ENCODE peak calls at places on chromosome 14, in four cellular contexts. One of them, this sample, is unnamed.

GRCh38 chr14:77203611-77204456 is 22.2 kb downstream of the TMEM63C start:
- DNase-seq in nephron progenitor cell: no peak
- DNase-seq in lower lobe of right lung: no peak
- DNase-seq in astrocyte: no peak
- DNase-seq in this sample: no peak

GRCh38 chr14:96040836-96041371 is 1.7 kb downstream of the C14orf132 start:
- DNase-seq in astrocyte: peak
- DNase-seq in lower lobe of right lung: no peak
- DNase-seq in nephron progenitor cell: no peak
- DNase-seq in this sample: no peak

GRCh38 chr14:79197516-79197915 is 1013.8 kb downstream of the DIO2 start:
- DNase-seq in nephron progenitor cell: no peak
- DNase-seq in lower lobe of right lung: no peak
- DNase-seq in astrocyte: peak
- DNase-seq in this sample: no peak

GRCh38 chr14:61615743-61616523 is 79.4 kb upstream of the HIF1A start:
- DNase-seq in lower lobe of right lung: no peak
- DNase-seq in nephron progenitor cell: no peak
- DNase-seq in astrocyte: peak
- DNase-seq in this sample: no peak

GRCh38 chr14:80536456-80536855 is 325.2 kb upstream of the DIO2 start:
- DNase-seq in lower lobe of right lung: no peak
- DNase-seq in astrocyte: no peak
- DNase-seq in nephron progenitor cell: no peak
- DNase-seq in this sample: no peak

GRCh38 chr14:64461221-64461620 is 4.1 kb upstream of the AKAP5 start:
- DNase-seq in nephron progenitor cell: no peak
- DNase-seq in astrocyte: no peak
- DNase-seq in lower lobe of right lung: no peak
- DNase-seq in this sample: no peak

GRCh38 chr14:77067632-77068514 is 30.2 kb upstream of the CIPC start:
- DNase-seq in lower lobe of right lung: peak
- DNase-seq in nephron progenitor cell: peak
- DNase-seq in astrocyte: peak
- DNase-seq in this sample: peak

GRCh38 chr14:37874429-37875109 is 279.1 kb downstream of the TTC6 start:
- DNase-seq in astrocyte: peak
- DNase-seq in lower lobe of right lung: peak
- DNase-seq in nephron progenitor cell: peak
- DNase-seq in this sample: peak

GRCh38 chr14:30185832-30186231 is 258.2 kb upstream of the PRKD1 start:
- DNase-seq in nephron progenitor cell: no peak
- DNase-seq in lower lobe of right lung: no peak
- DNase-seq in astrocyte: no peak
- DNase-seq in this sample: no peak

GRCh38 chr14:67636361-67636919 is 16.7 kb downstream of the ARG2 start:
- DNase-seq in astrocyte: no peak
- DNase-seq in lower lobe of right lung: no peak
- DNase-seq in nephron progenitor cell: no peak
- DNase-seq in this sample: no peak

GRCh38 chr14:24426912-24427536 is 2.4 kb downstream of the CBLN3 start:
- DNase-seq in astrocyte: no peak
- DNase-seq in nephron progenitor cell: no peak
- DNase-seq in lower lobe of right lung: no peak
- DNase-seq in this sample: no peak

GRCh38 chr14:101823511-101824120 is 62.1 kb downstream of the PPP2R5C start:
- DNase-seq in astrocyte: no peak
- DNase-seq in lower lobe of right lung: no peak
- DNase-seq in nephron progenitor cell: no peak
- DNase-seq in this sample: no peak

GRCh38 chr14:68935761-68936209 is 43.3 kb downstream of the ACTN1 start:
- DNase-seq in lower lobe of right lung: no peak
- DNase-seq in astrocyte: peak
- DNase-seq in nephron progenitor cell: no peak
- DNase-seq in this sample: no peak

GRCh38 chr14:58395565-58395814 is 240 bp upstream of the TOMM20L start:
- DNase-seq in nephron progenitor cell: no peak
- DNase-seq in astrocyte: no peak
- DNase-seq in lower lobe of right lung: no peak
- DNase-seq in this sample: no peak

GRCh38 chr14:95533391-95533821 is 1.4 kb upstream of the GLRX5 start:
- DNase-seq in nephron progenitor cell: no peak
- DNase-seq in astrocyte: peak
- DNase-seq in lower lobe of right lung: no peak
- DNase-seq in this sample: no peak

GRCh38 chr14:63387691-63388090 is 69.0 kb upstream of the GPHB5 start:
- DNase-seq in lower lobe of right lung: no peak
- DNase-seq in nephron progenitor cell: no peak
- DNase-seq in astrocyte: no peak
- DNase-seq in this sample: no peak

GRCh38 chr14:36507847-36508417 is 12.1 kb downstream of the NKX2-1 start:
- DNase-seq in lower lobe of right lung: no peak
- DNase-seq in nephron progenitor cell: no peak
- DNase-seq in astrocyte: no peak
- DNase-seq in this sample: no peak

GRCh38 chr14:36506732-36507614 is 13.1 kb downstream of the NKX2-1 start:
- DNase-seq in nephron progenitor cell: no peak
- DNase-seq in astrocyte: no peak
- DNase-seq in lower lobe of right lung: peak
- DNase-seq in this sample: no peak

GRCh38 chr14:36504805-36505192 is 15.2 kb downstream of the NKX2-1 start:
- DNase-seq in nephron progenitor cell: no peak
- DNase-seq in lower lobe of right lung: no peak
- DNase-seq in astrocyte: no peak
- DNase-seq in this sample: no peak

GRCh38 chr14:36505193-36505815 is 14.7 kb downstream of the NKX2-1 start:
- DNase-seq in astrocyte: no peak
- DNase-seq in lower lobe of right lung: peak
- DNase-seq in nephron progenitor cell: no peak
- DNase-seq in this sample: no peak

DNA sequence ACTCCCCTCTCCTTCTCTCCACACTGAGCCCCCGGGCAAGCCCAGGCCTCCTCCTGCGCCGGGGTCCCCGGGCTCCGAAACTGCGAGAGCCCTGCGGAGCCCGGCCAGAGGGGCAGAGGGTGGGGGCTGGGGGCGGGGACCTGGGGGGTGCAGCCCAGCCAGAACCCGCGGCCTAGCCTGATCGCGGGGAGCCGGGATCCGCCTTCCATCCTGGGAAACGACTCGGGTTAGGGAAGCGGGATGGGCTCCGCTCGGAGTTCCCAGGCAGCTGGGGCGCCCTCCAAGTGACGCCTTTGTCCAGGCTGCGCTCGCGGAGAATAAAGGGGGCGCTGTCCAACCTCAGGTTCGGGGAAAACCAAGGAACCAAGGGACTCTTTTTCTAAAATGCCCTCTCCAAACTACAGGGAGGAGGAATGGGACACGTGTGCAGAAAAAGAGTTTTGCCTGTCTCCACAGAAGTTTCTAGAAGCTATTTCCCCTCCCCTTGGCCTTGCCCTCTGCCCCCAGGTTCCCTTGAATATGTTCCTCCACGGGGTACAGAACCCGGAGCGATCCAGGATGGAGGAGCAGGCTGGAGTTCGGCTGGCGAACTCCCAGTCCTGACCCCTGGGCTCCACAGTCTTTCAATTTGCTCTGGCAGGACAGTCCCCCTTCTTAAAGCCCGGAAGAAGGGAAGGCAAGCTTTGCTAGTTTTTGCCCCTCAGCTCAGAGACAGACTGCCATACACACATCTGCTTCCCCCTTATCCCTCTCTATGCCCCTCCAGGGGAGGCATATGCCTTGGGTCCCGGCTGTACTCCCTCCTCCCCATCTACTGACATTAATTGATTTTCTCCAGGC is 13.9 kb downstream of the NKX2-1 start:
- DNase-seq in astrocyte: no peak
- DNase-seq in nephron progenitor cell: no peak
- DNase-seq in lower lobe of right lung: peak
- DNase-seq in this sample: peak
- TF ChIP-seq CTCF in astrocyte: no peak
- TF ChIP-seq CTCF in nephron progenitor cell: peak
- TF ChIP-seq CTCF in lower lobe of right lung: no peak
- TF ChIP-seq CTCF in this sample: no peak

DNA sequence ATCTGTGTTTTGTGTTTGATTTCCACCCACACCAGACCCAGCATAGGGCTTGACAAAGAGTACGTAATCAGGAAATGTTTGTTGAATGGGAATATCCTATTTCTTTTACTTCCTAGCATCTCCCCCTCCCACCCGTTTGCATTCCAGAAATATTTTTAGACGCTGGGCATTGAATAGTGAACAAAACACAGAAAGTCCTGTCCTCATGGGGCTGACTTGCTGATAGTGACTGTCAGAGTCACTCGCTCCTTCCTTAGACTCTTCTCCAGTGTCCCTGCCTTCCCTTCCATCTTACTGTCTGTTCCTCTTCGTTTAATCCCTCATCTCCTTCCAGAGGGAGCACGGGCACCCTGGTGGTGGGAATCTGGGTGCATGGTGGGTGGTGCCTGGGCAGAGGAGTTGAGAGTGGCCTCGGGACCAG is 53.6 kb downstream of the SLC25A47 start:
- DNase-seq in astrocyte: no peak
- DNase-seq in nephron progenitor cell: peak
- DNase-seq in lower lobe of right lung: no peak
- DNase-seq in this sample: no peak
- TF ChIP-seq CTCF in astrocyte: no peak
- TF ChIP-seq CTCF in nephron progenitor cell: peak
- TF ChIP-seq CTCF in lower lobe of right lung: no peak
- TF ChIP-seq CTCF in this sample: no peak

GRCh38 chr14:53192023-53192422 is 38.9 kb upstream of the DDHD1 start:
- DNase-seq in lower lobe of right lung: no peak
- DNase-seq in astrocyte: peak
- DNase-seq in nephron progenitor cell: no peak
- DNase-seq in this sample: no peak
- TF ChIP-seq CTCF in lower lobe of right lung: no peak
- TF ChIP-seq CTCF in astrocyte: no peak
- TF ChIP-seq CTCF in nephron progenitor cell: no peak
- TF ChIP-seq CTCF in this sample: no peak

GRCh38 chr14:73227812-73228781 is 9.2 kb upstream of the PAPLN start:
- DNase-seq in nephron progenitor cell: no peak
- DNase-seq in astrocyte: peak
- DNase-seq in lower lobe of right lung: peak
- DNase-seq in this sample: peak

GRCh38 chr14:73221945-73222344 is 15.4 kb upstream of the PAPLN start:
- DNase-seq in lower lobe of right lung: no peak
- DNase-seq in nephron progenitor cell: no peak
- DNase-seq in astrocyte: peak
- DNase-seq in this sample: no peak

GRCh38 chr14:73223049-73223448 is 14.3 kb upstream of the PAPLN start:
- DNase-seq in astrocyte: no peak
- DNase-seq in nephron progenitor cell: no peak
- DNase-seq in lower lobe of right lung: no peak
- DNase-seq in this sample: no peak
- TF ChIP-seq CTCF in astrocyte: no peak
- TF ChIP-seq CTCF in nephron progenitor cell: no peak
- TF ChIP-seq CTCF in lower lobe of right lung: no peak
- TF ChIP-seq CTCF in this sample: no peak

GRCh38 chr14:104560586-104560945 is 19.0 kb upstream of the C14orf180 start:
- DNase-seq in astrocyte: no peak
- DNase-seq in nephron progenitor cell: no peak
- DNase-seq in lower lobe of right lung: no peak
- DNase-seq in this sample: no peak
- TF ChIP-seq CTCF in astrocyte: no peak
- TF ChIP-seq CTCF in nephron progenitor cell: no peak
- TF ChIP-seq CTCF in lower lobe of right lung: no peak
- TF ChIP-seq CTCF in this sample: no peak

GRCh38 chr14:59582161-59582560 is 5.5 kb upstream of the CCDC175 start:
- DNase-seq in astrocyte: no peak
- DNase-seq in lower lobe of right lung: no peak
- DNase-seq in nephron progenitor cell: no peak
- DNase-seq in this sample: no peak

GRCh38 chr14:59583755-59584154 is 7.1 kb upstream of the CCDC175 start:
- DNase-seq in astrocyte: peak
- DNase-seq in nephron progenitor cell: no peak
- DNase-seq in lower lobe of right lung: no peak
- DNase-seq in this sample: no peak

GRCh38 chr14:59585891-59586554 is 9.4 kb upstream of the CCDC175 start:
- DNase-seq in astrocyte: peak
- DNase-seq in lower lobe of right lung: no peak
- DNase-seq in nephron progenitor cell: no peak
- DNase-seq in this sample: no peak

GRCh38 chr14:59588136-59588535 is 11.5 kb upstream of the CCDC175 start:
- DNase-seq in nephron progenitor cell: no peak
- DNase-seq in lower lobe of right lung: no peak
- DNase-seq in astrocyte: no peak
- DNase-seq in this sample: no peak

GRCh38 chr14:59582845-59583509 is 6.4 kb upstream of the CCDC175 start:
- DNase-seq in lower lobe of right lung: peak
- DNase-seq in astrocyte: no peak
- DNase-seq in nephron progenitor cell: no peak
- DNase-seq in this sample: no peak
- TF ChIP-seq CTCF in lower lobe of right lung: peak
- TF ChIP-seq CTCF in astrocyte: no peak
- TF ChIP-seq CTCF in nephron progenitor cell: no peak
- TF ChIP-seq CTCF in this sample: peak